ENCODE peak calls at places on chromosomes 13 and 19, in nine cellular contexts. One of them, this sample, is unnamed.

GRCh38 chr19:2529473-2529918 is 53.6 kb downstream of the GADD45B start:
- ATAC-seq in A549: peak; percentile 50
- ATAC-seq in upper lobe of left lung: peak; percentile 59
- ATAC-seq in IMR-90: peak; percentile 54
- ATAC-seq in heart left ventricle: peak; percentile 21
- ATAC-seq in right lobe of liver: no peak
- ATAC-seq in body of pancreas: no peak
- ATAC-seq in K562: peak; percentile 88
- ATAC-seq in gastrocnemius medialis: peak; percentile 91
- ATAC-seq in this sample: peak; percentile 30

GRCh38 chr13:30119476-30119875 is 187.9 kb downstream of the KATNAL1 start:
- ATAC-seq in A549: no peak
- ATAC-seq in heart left ventricle: no peak
- ATAC-seq in body of pancreas: no peak
- ATAC-seq in gastrocnemius medialis: no peak
- ATAC-seq in right lobe of liver: no peak
- ATAC-seq in IMR-90: peak; percentile 67
- ATAC-seq in K562: no peak
- ATAC-seq in upper lobe of left lung: no peak
- ATAC-seq in this sample: no peak

GRCh38 chr19:36183455-36183741 is 31.1 kb downstream of the ZNF565 start:
- ATAC-seq in A549: no peak
- ATAC-seq in K562: no peak
- ATAC-seq in IMR-90: no peak
- ATAC-seq in right lobe of liver: no peak
- ATAC-seq in body of pancreas: no peak
- ATAC-seq in heart left ventricle: peak; percentile 94
- ATAC-seq in gastrocnemius medialis: peak; percentile 77
- ATAC-seq in upper lobe of left lung: no peak
- ATAC-seq in this sample: no peak

GRCh38 chr13:50526771-50527567 is 316.5 kb downstream of the DLEU7 start:
- ATAC-seq in upper lobe of left lung: no peak
- ATAC-seq in K562: peak; percentile 37
- ATAC-seq in A549: no peak
- ATAC-seq in gastrocnemius medialis: peak; percentile 49
- ATAC-seq in heart left ventricle: no peak
- ATAC-seq in IMR-90: no peak
- ATAC-seq in body of pancreas: peak; percentile 10
- ATAC-seq in right lobe of liver: no peak
- ATAC-seq in this sample: peak; percentile 32

GRCh38 chr19:40962460-40962961 is 28.6 kb upstream of the CYP2B6 start:
- ATAC-seq in K562: no peak
- ATAC-seq in upper lobe of left lung: no peak
- ATAC-seq in gastrocnemius medialis: no peak
- ATAC-seq in right lobe of liver: no peak
- ATAC-seq in body of pancreas: no peak
- ATAC-seq in heart left ventricle: no peak
- ATAC-seq in IMR-90: peak; percentile 32
- ATAC-seq in A549: peak; percentile 91
- ATAC-seq in this sample: no peak

GRCh38 chr13:34421849-34422475 is 520.1 kb upstream of the NBEA start:
- ATAC-seq in upper lobe of left lung: no peak
- ATAC-seq in IMR-90: no peak
- ATAC-seq in heart left ventricle: no peak
- ATAC-seq in right lobe of liver: no peak
- ATAC-seq in gastrocnemius medialis: no peak
- ATAC-seq in body of pancreas: no peak
- ATAC-seq in K562: no peak
- ATAC-seq in A549: no peak
- ATAC-seq in this sample: peak; percentile 22

GRCh38 chr13:33105387-33106005 is 89.3 kb downstream of the KL start:
- ATAC-seq in heart left ventricle: peak; percentile 73
- ATAC-seq in IMR-90: no peak
- ATAC-seq in right lobe of liver: peak; percentile 34
- ATAC-seq in body of pancreas: no peak
- ATAC-seq in gastrocnemius medialis: peak; percentile 33
- ATAC-seq in K562: no peak
- ATAC-seq in upper lobe of left lung: peak; percentile 84
- ATAC-seq in A549: no peak
- ATAC-seq in this sample: peak; percentile 20

GRCh38 chr13:111198979-111199378 is 83.9 kb downstream of the ARHGEF7 start:
- ATAC-seq in A549: no peak
- ATAC-seq in upper lobe of left lung: no peak
- ATAC-seq in body of pancreas: no peak
- ATAC-seq in IMR-90: no peak
- ATAC-seq in gastrocnemius medialis: no peak
- ATAC-seq in right lobe of liver: no peak
- ATAC-seq in K562: no peak
- ATAC-seq in heart left ventricle: no peak
- ATAC-seq in this sample: no peak

GRCh38 chr19:33629826-33630375 is 8.1 kb downstream of the CHST8 start:
- ATAC-seq in right lobe of liver: no peak
- ATAC-seq in heart left ventricle: no peak
- ATAC-seq in A549: no peak
- ATAC-seq in IMR-90: no peak
- ATAC-seq in gastrocnemius medialis: no peak
- ATAC-seq in upper lobe of left lung: no peak
- ATAC-seq in K562: no peak
- ATAC-seq in body of pancreas: no peak
- ATAC-seq in this sample: no peak

GRCh38 chr13:75195479-75196111 is 286.4 kb downstream of the TBC1D4 start:
- ATAC-seq in upper lobe of left lung: no peak
- ATAC-seq in heart left ventricle: peak; percentile 50
- ATAC-seq in A549: no peak
- ATAC-seq in right lobe of liver: no peak
- ATAC-seq in IMR-90: peak; percentile 11
- ATAC-seq in K562: no peak
- ATAC-seq in body of pancreas: no peak
- ATAC-seq in gastrocnemius medialis: no peak
- ATAC-seq in this sample: no peak

GRCh38 chr19:54434862-54435174 is 14.2 kb upstream of the LENG8 start:
- ATAC-seq in K562: no peak
- ATAC-seq in gastrocnemius medialis: no peak
- ATAC-seq in upper lobe of left lung: no peak
- ATAC-seq in body of pancreas: no peak
- ATAC-seq in right lobe of liver: no peak
- ATAC-seq in A549: no peak
- ATAC-seq in heart left ventricle: no peak
- ATAC-seq in IMR-90: no peak
- ATAC-seq in this sample: no peak

GRCh38 chr19:50509366-50509765 is 1.6 kb downstream of the JOSD2 start:
- ATAC-seq in body of pancreas: no peak
- ATAC-seq in K562: no peak
- ATAC-seq in A549: no peak
- ATAC-seq in IMR-90: no peak
- ATAC-seq in right lobe of liver: no peak
- ATAC-seq in upper lobe of left lung: no peak
- ATAC-seq in heart left ventricle: no peak
- ATAC-seq in gastrocnemius medialis: no peak
- ATAC-seq in this sample: no peak

DNA sequence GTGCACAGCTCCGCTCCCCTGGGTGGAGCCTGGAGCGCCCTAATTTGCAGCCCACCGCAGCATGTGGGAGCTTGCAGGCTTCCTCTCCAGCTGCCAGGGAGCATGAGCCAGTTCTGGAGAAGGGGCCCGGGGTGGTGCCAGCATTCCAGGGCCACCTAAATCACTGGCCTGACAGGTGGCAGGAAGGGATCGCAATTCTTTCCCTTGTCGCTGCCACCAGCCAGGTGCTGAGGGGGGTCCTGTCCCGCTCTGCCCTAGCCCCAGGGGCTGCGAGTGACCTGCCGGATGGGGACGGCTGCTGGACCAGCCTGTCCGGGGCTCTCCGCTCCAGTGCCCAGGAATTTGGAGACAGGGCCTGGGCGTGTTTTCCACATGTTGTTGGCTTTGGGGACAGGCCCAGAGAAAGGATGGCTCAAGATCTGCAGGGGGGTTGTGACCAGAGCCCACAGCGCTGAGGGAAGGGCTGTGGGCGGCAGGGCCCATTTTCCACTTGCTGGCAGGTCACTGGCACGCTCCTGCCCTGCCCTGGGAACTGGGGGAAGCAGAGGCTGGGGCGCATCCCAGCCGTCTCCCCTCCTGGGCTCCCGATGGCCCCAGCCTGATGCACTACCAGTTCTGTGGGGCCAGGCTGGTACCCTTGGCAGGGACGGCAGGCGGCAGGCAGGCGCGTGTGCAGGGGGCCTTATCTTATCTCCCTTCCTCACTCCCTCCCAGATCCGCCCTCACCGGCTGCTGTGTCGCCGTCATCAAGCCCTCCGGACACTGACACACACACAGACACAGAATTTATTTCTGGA is 9.5 kb downstream of the NDUFA11 start:
- ATAC-seq in body of pancreas: no peak
- ATAC-seq in IMR-90: no peak
- ATAC-seq in gastrocnemius medialis: peak; percentile 25
- ATAC-seq in A549: no peak
- ATAC-seq in right lobe of liver: peak; percentile 8
- ATAC-seq in upper lobe of left lung: no peak
- ATAC-seq in heart left ventricle: peak; percentile 84
- ATAC-seq in K562: peak; percentile 69
- ATAC-seq in this sample: no peak
- H3K27ac ChIP-seq in body of pancreas: no peak overlapping the region
- H3K27ac ChIP-seq in IMR-90: no peak overlapping the region
- H3K27ac ChIP-seq in gastrocnemius medialis: no peak overlapping the region
- H3K27ac ChIP-seq in A549: no peak overlapping the region
- H3K27ac ChIP-seq in right lobe of liver: no peak overlapping the region
- H3K27ac ChIP-seq in upper lobe of left lung: no peak overlapping the region
- H3K27ac ChIP-seq in heart left ventricle: peak overlapping the region; percentile 69
- H3K27ac ChIP-seq in K562: no peak overlapping the region
- H3K27ac ChIP-seq in this sample: peak overlapping the region; percentile 27

GRCh38 chr19:38930776-38931761 is at the start of gene MRPS12:
- ATAC-seq in body of pancreas: peak; percentile 98
- ATAC-seq in A549: peak; percentile 98
- ATAC-seq in upper lobe of left lung: peak; percentile 98
- ATAC-seq in K562: peak; percentile 99
- ATAC-seq in IMR-90: peak; percentile 96
- ATAC-seq in right lobe of liver: peak; percentile 94
- ATAC-seq in heart left ventricle: peak; percentile 98
- ATAC-seq in gastrocnemius medialis: peak; percentile 99
- ATAC-seq in this sample: peak; percentile 99

GRCh38 chr19:38928406-38929001 is 2.1 kb downstream of the SARS2 start:
- ATAC-seq in body of pancreas: no peak
- ATAC-seq in A549: no peak
- ATAC-seq in upper lobe of left lung: no peak
- ATAC-seq in gastrocnemius medialis: no peak
- ATAC-seq in right lobe of liver: no peak
- ATAC-seq in IMR-90: no peak
- ATAC-seq in heart left ventricle: no peak
- ATAC-seq in K562: no peak
- ATAC-seq in this sample: no peak

GRCh38 chr19:38932425-38933179 is 1.9 kb downstream of the MRPS12 start:
- ATAC-seq in gastrocnemius medialis: no peak
- ATAC-seq in K562: no peak
- ATAC-seq in right lobe of liver: no peak
- ATAC-seq in upper lobe of left lung: no peak
- ATAC-seq in body of pancreas: no peak
- ATAC-seq in A549: peak; percentile 13
- ATAC-seq in IMR-90: no peak
- ATAC-seq in heart left ventricle: no peak
- ATAC-seq in this sample: no peak

GRCh38 chr19:38933544-38933943 is 2.8 kb downstream of the MRPS12 start:
- ATAC-seq in heart left ventricle: no peak
- ATAC-seq in body of pancreas: no peak
- ATAC-seq in IMR-90: no peak
- ATAC-seq in A549: no peak
- ATAC-seq in gastrocnemius medialis: no peak
- ATAC-seq in right lobe of liver: no peak
- ATAC-seq in K562: no peak
- ATAC-seq in upper lobe of left lung: no peak
- ATAC-seq in this sample: no peak

GRCh38 chr19:38929929-38930775 is at the start of gene SARS2:
- ATAC-seq in gastrocnemius medialis: peak; percentile 87
- ATAC-seq in heart left ventricle: peak; percentile 89
- ATAC-seq in IMR-90: peak; percentile 89
- ATAC-seq in body of pancreas: peak; percentile 91
- ATAC-seq in right lobe of liver: peak; percentile 82
- ATAC-seq in A549: peak; percentile 69
- ATAC-seq in upper lobe of left lung: peak; percentile 96
- ATAC-seq in K562: peak; percentile 74
- ATAC-seq in this sample: peak; percentile 92
- TF ChIP-seq POLR2A in gastrocnemius medialis: no peak
- TF ChIP-seq POLR2A in heart left ventricle: no peak
- TF ChIP-seq POLR2A in IMR-90: peak; percentile 84
- TF ChIP-seq POLR2A in body of pancreas: no peak
- TF ChIP-seq POLR2A in right lobe of liver: peak; percentile 57
- TF ChIP-seq POLR2A in A549: no peak
- TF ChIP-seq POLR2A in upper lobe of left lung: no peak
- TF ChIP-seq POLR2A in K562: peak; percentile 96
- TF ChIP-seq POLR2A in this sample: peak; percentile 7

GRCh38 chr13:114129649-114130062 is 2.8 kb downstream of the RASA3 start:
- ATAC-seq in right lobe of liver: no peak
- ATAC-seq in heart left ventricle: no peak
- ATAC-seq in upper lobe of left lung: no peak
- ATAC-seq in IMR-90: no peak
- ATAC-seq in A549: no peak
- ATAC-seq in body of pancreas: no peak
- ATAC-seq in K562: no peak
- ATAC-seq in gastrocnemius medialis: no peak
- ATAC-seq in this sample: no peak
- H3K27ac ChIP-seq in right lobe of liver: no peak overlapping the region
- H3K27ac ChIP-seq in heart left ventricle: peak overlapping the region; percentile 48
- H3K27ac ChIP-seq in upper lobe of left lung: peak overlapping the region; percentile 87
- H3K27ac ChIP-seq in IMR-90: peak overlapping the region; percentile 95
- H3K27ac ChIP-seq in A549: no peak overlapping the region
- H3K27ac ChIP-seq in body of pancreas: peak overlapping the region; percentile 54
- H3K27ac ChIP-seq in K562: peak overlapping the region; percentile 80
- H3K27ac ChIP-seq in gastrocnemius medialis: peak overlapping the region; percentile 92
- H3K27ac ChIP-seq in this sample: no peak overlapping the region

GRCh38 chr13:91360246-91360751 is 12.8 kb downstream of the MIR17HG start:
- ATAC-seq in gastrocnemius medialis: no peak
- ATAC-seq in right lobe of liver: no peak
- ATAC-seq in heart left ventricle: no peak
- ATAC-seq in A549: no peak
- ATAC-seq in IMR-90: no peak
- ATAC-seq in body of pancreas: no peak
- ATAC-seq in K562: no peak
- ATAC-seq in upper lobe of left lung: no peak
- ATAC-seq in this sample: no peak
- TF ChIP-seq POLR2A in gastrocnemius medialis: no peak
- TF ChIP-seq POLR2A in right lobe of liver: no peak
- TF ChIP-seq POLR2A in heart left ventricle: no peak
- TF ChIP-seq POLR2A in A549: no peak
- TF ChIP-seq POLR2A in IMR-90: no peak
- TF ChIP-seq POLR2A in body of pancreas: no peak
- TF ChIP-seq POLR2A in K562: no peak
- TF ChIP-seq POLR2A in upper lobe of left lung: no peak
- TF ChIP-seq POLR2A in this sample: no peak

GRCh38 chr19:46016426-46017094 is 6.3 kb downstream of the PGLYRP1 start:
- ATAC-seq in gastrocnemius medialis: peak; percentile 87
- ATAC-seq in right lobe of liver: peak; percentile 86
- ATAC-seq in upper lobe of left lung: peak; percentile 92
- ATAC-seq in body of pancreas: peak; percentile 84
- ATAC-seq in A549: peak; percentile 85
- ATAC-seq in heart left ventricle: peak; percentile 92
- ATAC-seq in IMR-90: peak; percentile 95
- ATAC-seq in K562: peak; percentile 89
- ATAC-seq in this sample: peak; percentile 74
- H3K27ac ChIP-seq in gastrocnemius medialis: peak overlapping the region; percentile 9
- H3K27ac ChIP-seq in right lobe of liver: no peak overlapping the region
- H3K27ac ChIP-seq in upper lobe of left lung: peak overlapping the region; percentile 45
- H3K27ac ChIP-seq in body of pancreas: peak overlapping the region; percentile 44
- H3K27ac ChIP-seq in A549: peak overlapping the region; percentile 54
- H3K27ac ChIP-seq in heart left ventricle: no peak overlapping the region
- H3K27ac ChIP-seq in IMR-90: no peak overlapping the region
- H3K27ac ChIP-seq in K562: peak overlapping the region; percentile 62
- H3K27ac ChIP-seq in this sample: no peak overlapping the region

GRCh38 chr19:1264801-1265610 is 4.1 kb upstream of the CIRBP start:
- ATAC-seq in upper lobe of left lung: peak; percentile 32
- ATAC-seq in K562: no peak
- ATAC-seq in A549: peak; percentile 13
- ATAC-seq in body of pancreas: no peak
- ATAC-seq in heart left ventricle: peak; percentile 16
- ATAC-seq in IMR-90: peak; percentile 2
- ATAC-seq in gastrocnemius medialis: no peak
- ATAC-seq in right lobe of liver: no peak
- ATAC-seq in this sample: peak; percentile 20
- TF ChIP-seq POLR2A in upper lobe of left lung: no peak
- TF ChIP-seq POLR2A in K562: no peak
- TF ChIP-seq POLR2A in A549: no peak
- TF ChIP-seq POLR2A in body of pancreas: no peak
- TF ChIP-seq POLR2A in heart left ventricle: no peak
- TF ChIP-seq POLR2A in IMR-90: peak; percentile 6
- TF ChIP-seq POLR2A in gastrocnemius medialis: no peak
- TF ChIP-seq POLR2A in right lobe of liver: no peak
- TF ChIP-seq POLR2A in this sample: no peak

This sample was measured in gastroesophageal sphincter.